ENCODE peak calls at places on chromosomes 13 and 19, in four cellular contexts. F, D, R and P are unnamed samples.

GRCh38 chr13:107034236-107034635 is 466.3 kb upstream of the ARGLU1 start:
- DNase-seq in F (no peak), R (no peak), D (no peak), P (no peak)

GRCh38 chr19:750640-751423 is at the start of gene MISP:
- DNase-seq in F (peak), R (no peak), D (no peak), P (no peak)

GRCh38 chr13:114128624-114129522 is 3.5 kb downstream of the RASA3 start:
- DNase-seq in R (no peak), D (peak), F (peak), P (no peak)

GRCh38 chr13:29702912-29703351 is 107.4 kb upstream of the SLC7A1 start:
- DNase-seq in F (no peak), R (no peak), D (no peak), P (no peak)

GRCh38 chr13:97003071-97003470 is 8.8 kb upstream of the OXGR1 start:
- DNase-seq in R (no peak), F (no peak), D (no peak), P (no peak)

GRCh38 chr13:113964251-113964995 is 9.5 kb downstream of the C13orf46 start:
- DNase-seq in F (no peak), R (no peak), D (no peak), P (no peak)

GRCh38 chr19:49331616-49332055 is 3.6 kb upstream of the CD37 start:
- DNase-seq in R (peak), D (peak), F (peak), P (peak)

GRCh38 chr19:934865-935422 is 9.1 kb downstream of the ARID3A start:
- DNase-seq in F (no peak), R (peak), D (no peak), P (no peak)

GRCh38 chr19:11736696-11737095 is 2.0 kb downstream of the ZNF823 start:
- DNase-seq in D (peak), R (no peak), F (peak), P (no peak)

GRCh38 chr19:11738746-11739620 is at the start of gene ZNF823:
- DNase-seq in F (peak), R (peak), D (peak), P (peak)

GRCh38 chr19:11735375-11735774 is 3.4 kb downstream of the ZNF823 start:
- DNase-seq in F (no peak), R (no peak), D (no peak), P (no peak)

DNA sequence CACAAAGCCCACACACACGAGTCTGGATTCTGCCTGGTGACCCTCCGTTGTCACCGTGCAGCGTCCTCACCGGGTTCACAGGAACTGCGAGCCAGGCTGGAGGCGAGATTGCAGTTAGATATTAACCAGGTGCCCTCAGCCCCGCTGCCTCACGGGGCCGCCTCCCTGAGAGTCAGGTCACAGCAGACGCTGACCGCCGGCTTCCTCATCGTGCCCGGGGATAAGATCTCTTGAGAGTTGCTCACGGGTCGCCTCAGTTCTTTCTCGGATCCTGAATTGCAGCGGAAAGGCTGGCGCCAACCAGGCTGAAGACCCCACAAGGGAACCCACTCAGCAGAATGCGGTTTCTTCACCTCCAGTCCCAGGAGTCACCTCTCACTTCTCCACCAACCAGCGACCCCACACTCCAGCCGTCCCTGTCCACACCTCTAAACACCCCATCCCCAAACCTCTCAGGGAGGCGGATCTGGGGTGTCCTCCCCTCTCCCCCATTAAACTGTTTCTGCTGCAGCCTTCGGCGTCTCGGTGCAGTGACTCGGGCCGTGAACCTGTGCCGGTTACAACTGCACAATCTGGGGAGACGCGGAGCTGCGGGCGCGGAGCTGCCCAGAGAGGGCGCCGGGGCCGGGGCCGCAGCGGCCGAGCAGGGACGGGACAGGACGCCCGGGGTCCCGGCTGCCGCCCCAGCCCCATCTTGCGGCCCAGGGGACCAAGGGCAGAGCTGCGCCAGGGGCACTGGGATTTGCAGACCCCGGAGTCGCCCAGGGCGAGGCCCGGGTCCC is 591 bp downstream of the ZNF823 start:
- DNase-seq in D (no peak), F (peak), R (peak), P (peak)
- TF ChIP-seq FOXK2 in D (no peak), F (no peak), R (no peak), P (no peak)

GRCh38 chr19:42281175-42282035 is 12.4 kb downstream of the CIC start:
- DNase-seq in F (peak), D (no peak), R (peak), P (no peak)
- TF ChIP-seq FOXK2 in F (no peak), D (no peak), R (no peak), P (no peak)

GRCh38 chr13:47215741-47216140 is 318.9 kb upstream of the HTR2A start:
- DNase-seq in D (no peak), R (no peak), F (no peak), P (no peak)
- TF ChIP-seq FOXK2 in D (no peak), R (no peak), F (no peak), P (no peak)

GRCh38 chr19:3625996-3626472 is 556 bp downstream of the CACTIN start:
- DNase-seq in D (no peak), F (peak), R (no peak), P (no peak)
- TF ChIP-seq FOXK2 in D (no peak), F (no peak), R (no peak), P (no peak)

DNA sequence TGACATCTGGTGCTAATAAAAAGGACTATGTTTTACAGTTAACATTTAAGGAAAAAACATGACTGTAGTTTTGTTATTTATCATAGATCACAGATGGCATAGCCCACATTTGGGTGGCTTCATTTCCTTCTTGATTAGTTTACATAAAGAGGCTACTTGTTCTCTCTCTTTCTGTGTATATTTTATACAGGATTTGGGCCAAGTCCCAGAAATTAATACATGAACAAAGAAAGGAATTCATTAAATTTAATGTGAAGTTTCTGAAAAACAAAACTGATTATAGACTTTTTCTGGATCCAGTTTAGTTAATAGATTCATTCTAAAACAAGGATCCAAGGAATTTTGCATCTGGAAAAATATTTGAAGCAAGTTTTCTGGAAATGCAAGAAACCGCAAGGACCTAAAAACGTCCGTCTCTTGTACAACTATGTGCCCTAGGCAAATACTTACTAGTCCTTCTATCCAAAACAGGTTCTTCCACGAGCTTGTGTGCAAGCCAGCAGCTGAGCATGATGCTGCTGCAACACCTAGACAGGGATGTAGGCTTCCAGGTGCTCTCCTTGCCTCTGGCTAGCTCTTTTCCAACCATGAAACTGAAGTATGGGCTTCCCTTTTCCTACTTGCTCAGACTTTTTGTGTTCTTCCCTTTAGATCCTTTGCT is 161.4 kb upstream of the STARD13 start:
- DNase-seq in R (no peak), D (no peak), F (no peak), P (no peak)
- TF ChIP-seq FOXK2 in R (no peak), D (no peak), F (no peak), P (no peak)

GRCh38 chr13:75055296-75055695 is 426.7 kb downstream of the TBC1D4 start:
- DNase-seq in D (no peak), R (no peak), F (no peak), P (no peak)

GRCh38 chr13:75049936-75050335 is 432.0 kb downstream of the TBC1D4 start:
- DNase-seq in D (no peak), F (no peak), R (no peak), P (no peak)

GRCh38 chr13:75050419-75051066 is 431.4 kb downstream of the TBC1D4 start:
- DNase-seq in R (no peak), D (no peak), F (no peak), P (no peak)

DNA sequence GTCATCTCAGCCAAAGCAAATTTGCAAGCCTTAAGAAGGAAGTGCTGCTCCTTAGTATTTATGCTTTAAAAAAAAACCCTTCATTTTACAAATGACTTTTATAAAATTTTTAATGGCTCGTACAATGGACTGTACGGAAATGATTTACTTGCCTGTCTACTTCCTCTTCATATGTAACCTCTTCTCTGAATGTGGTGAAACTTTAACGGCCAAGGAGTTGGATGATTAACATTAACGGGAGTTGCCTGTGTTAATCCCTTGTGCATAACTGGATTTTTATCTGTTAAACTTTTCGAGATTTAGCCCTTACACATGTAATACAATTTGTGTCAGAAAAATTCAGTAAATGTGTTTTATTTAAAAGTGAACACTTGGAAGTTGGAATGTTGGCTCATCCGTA is 429.4 kb downstream of the TBC1D4 start:
- DNase-seq in D (no peak), R (no peak), F (no peak), P (no peak)
- TF ChIP-seq FOXK2 in D (no peak), R (no peak), F (no peak), P (no peak)

GRCh38 chr19:46913198-46913851 is 52.5 kb downstream of the ARHGAP35 start:
- DNase-seq in F (no peak), D (no peak), R (no peak), P (no peak)

GRCh38 chr19:46906221-46906620 is 45.4 kb downstream of the ARHGAP35 start:
- DNase-seq in F (no peak), D (no peak), R (no peak), P (no peak)

GRCh38 chr19:46911456-46911855 is 50.7 kb downstream of the ARHGAP35 start:
- DNase-seq in R (no peak), D (no peak), F (no peak), P (no peak)

GRCh38 chr19:46907880-46908279 is 47.1 kb downstream of the ARHGAP35 start:
- DNase-seq in D (no peak), R (no peak), F (no peak), P (no peak)

GRCh38 chr19:46909356-46909755 is 48.6 kb downstream of the ARHGAP35 start:
- DNase-seq in F (no peak), D (no peak), R (no peak), P (no peak)
- TF ChIP-seq FOXK2 in F (no peak), D (no peak), R (no peak), P (no peak)

GRCh38 chr13:110407021-110407420 is 99.9 kb downstream of the COL4A2 start:
- DNase-seq in R (no peak), D (no peak), F (no peak), P (no peak)

GRCh38 chr13:110404321-110404720 is 97.2 kb downstream of the COL4A2 start:
- DNase-seq in F (no peak), R (no peak), D (no peak), P (no peak)

GRCh38 chr13:110403721-110404120 is 96.6 kb downstream of the COL4A2 start:
- DNase-seq in R (no peak), D (no peak), F (no peak), P (no peak)

GRCh38 chr13:110407531-110407930 is 100.4 kb downstream of the COL4A2 start:
- DNase-seq in R (no peak), D (no peak), F (no peak), P (no peak)

GRCh38 chr13:110405597-110406450 is 98.7 kb downstream of the COL4A2 start:
- DNase-seq in F (no peak), D (no peak), R (no peak), P (no peak)
- TF ChIP-seq FOXK2 in F (no peak), D (no peak), R (no peak), P (no peak)

GRCh38 chr13:72823081-72823480 is 41.1 kb downstream of the PIBF1 start:
- DNase-seq in F (no peak), D (no peak), R (no peak), P (no peak)
- TF ChIP-seq FOXK2 in F (no peak), D (no peak), R (no peak), P (no peak)